ENCODE peak calls at places on chromosomes 2 and 18, in four cellular contexts. One of them, this sample, is unnamed.
A peak's percentile ranks its signal among the peaks of the same experiment; 100 is the strongest.

GRCh38 chr18:40877096-40877495 is 1077.9 kb upstream of the PIK3C3 start:
- DNase-seq in right atrium auricular region: no peak
- DNase-seq in GM13976: no peak
- DNase-seq in CD8-positive, alpha-beta T cell: no peak
- DNase-seq in this sample: no peak

GRCh38 chr2:23756593-23757292 is 170.2 kb downstream of the ATAD2B start:
- DNase-seq in right atrium auricular region: no peak
- DNase-seq in GM13976: no peak
- DNase-seq in CD8-positive, alpha-beta T cell: no peak
- DNase-seq in this sample: no peak

GRCh38 chr2:202135111-202135874 is 62.2 kb downstream of the KIAA2012 start:
- DNase-seq in GM13976: no peak
- DNase-seq in CD8-positive, alpha-beta T cell: no peak
- DNase-seq in right atrium auricular region: peak; percentile 86
- DNase-seq in this sample: no peak

GRCh38 chr2:149020432-149020851 is 18.1 kb upstream of the LYPD6B start:
- DNase-seq in GM13976: no peak
- DNase-seq in CD8-positive, alpha-beta T cell: no peak
- DNase-seq in right atrium auricular region: peak; percentile 53
- DNase-seq in this sample: peak; percentile 52

GRCh38 chr2:44952143-44952805 is 10.8 kb downstream of the SIX3 start:
- DNase-seq in right atrium auricular region: no peak
- DNase-seq in CD8-positive, alpha-beta T cell: no peak
- DNase-seq in GM13976: peak; percentile 86
- DNase-seq in this sample: no peak

GRCh38 chr2:46632349-46632748 is 153.0 kb downstream of the TMEM247 start:
- DNase-seq in CD8-positive, alpha-beta T cell: no peak
- DNase-seq in right atrium auricular region: no peak
- DNase-seq in GM13976: no peak
- DNase-seq in this sample: no peak

GRCh38 chr2:121803503-121803902 is 48.1 kb downstream of the TSN start:
- DNase-seq in right atrium auricular region: no peak
- DNase-seq in GM13976: no peak
- DNase-seq in CD8-positive, alpha-beta T cell: no peak
- DNase-seq in this sample: no peak

GRCh38 chr2:197145471-197146056 is 165.0 kb downstream of the ANKRD44 start:
- DNase-seq in CD8-positive, alpha-beta T cell: peak; percentile 54
- DNase-seq in GM13976: peak; percentile 52
- DNase-seq in right atrium auricular region: no peak
- DNase-seq in this sample: no peak

GRCh38 chr2:38190542-38191218 is 114.7 kb upstream of the CYP1B1 start:
- DNase-seq in right atrium auricular region: no peak
- DNase-seq in GM13976: no peak
- DNase-seq in CD8-positive, alpha-beta T cell: no peak
- DNase-seq in this sample: no peak

GRCh38 chr2:119350311-119350998 is 16.2 kb downstream of the C2orf76 start:
- DNase-seq in CD8-positive, alpha-beta T cell: no peak
- DNase-seq in right atrium auricular region: no peak
- DNase-seq in GM13976: no peak
- DNase-seq in this sample: no peak

GRCh38 chr2:210363261-210363660 is 48.3 kb upstream of the MYL1 start:
- DNase-seq in CD8-positive, alpha-beta T cell: no peak
- DNase-seq in GM13976: no peak
- DNase-seq in right atrium auricular region: no peak
- DNase-seq in this sample: no peak

GRCh38 chr2:140759431-140760156 is 1371.2 kb downstream of the LRP1B start:
- DNase-seq in right atrium auricular region: no peak
- DNase-seq in CD8-positive, alpha-beta T cell: no peak
- DNase-seq in GM13976: no peak
- DNase-seq in this sample: no peak

GRCh38 chr2:71313016-71313766 is 18.4 kb upstream of the ZNF638 start:
- DNase-seq in GM13976: no peak
- DNase-seq in CD8-positive, alpha-beta T cell: no peak
- DNase-seq in right atrium auricular region: no peak
- DNase-seq in this sample: no peak

GRCh38 chr2:70523996-70524965 is 29.3 kb downstream of the TGFA start:
- DNase-seq in right atrium auricular region: no peak
- DNase-seq in CD8-positive, alpha-beta T cell: peak; percentile 44
- DNase-seq in GM13976: no peak
- DNase-seq in this sample: no peak

GRCh38 chr2:74142340-74142739 is 5.4 kb downstream of the BOLA3 start:
- DNase-seq in GM13976: no peak
- DNase-seq in CD8-positive, alpha-beta T cell: no peak
- DNase-seq in right atrium auricular region: no peak
- DNase-seq in this sample: no peak

GRCh38 chr2:156157670-156158069 is 174.9 kb downstream of the NR4A2 start:
- DNase-seq in right atrium auricular region: no peak
- DNase-seq in GM13976: no peak
- DNase-seq in CD8-positive, alpha-beta T cell: no peak
- DNase-seq in this sample: no peak

GRCh38 chr2:21118302-21118920 is 5.4 kb upstream of the TDRD15 start:
- DNase-seq in CD8-positive, alpha-beta T cell: no peak
- DNase-seq in GM13976: peak; percentile 38
- DNase-seq in right atrium auricular region: no peak
- DNase-seq in this sample: no peak

GRCh38 chr2:212145111-212145510 is 393.5 kb downstream of the ERBB4 start:
- DNase-seq in right atrium auricular region: no peak
- DNase-seq in CD8-positive, alpha-beta T cell: no peak
- DNase-seq in GM13976: no peak
- DNase-seq in this sample: no peak

GRCh38 chr18:46622999-46623398 is 34.0 kb downstream of the LOXHD1 start:
- DNase-seq in right atrium auricular region: no peak
- DNase-seq in CD8-positive, alpha-beta T cell: no peak
- DNase-seq in GM13976: peak; percentile 36
- DNase-seq in this sample: no peak

GRCh38 chr2:218658671-218659257 is 659 bp downstream of the ZNF142 start:
- DNase-seq in CD8-positive, alpha-beta T cell: peak; percentile 44
- DNase-seq in right atrium auricular region: no peak
- DNase-seq in GM13976: peak; percentile 79
- DNase-seq in this sample: no peak

GRCh38 chr2:121721926-121722325 is 14.7 kb downstream of the NIFK start:
- DNase-seq in right atrium auricular region: no peak
- DNase-seq in CD8-positive, alpha-beta T cell: no peak
- DNase-seq in GM13976: no peak
- DNase-seq in this sample: no peak

GRCh38 chr2:68452168-68452890 is 14.8 kb downstream of the FBXO48 start:
- DNase-seq in right atrium auricular region: no peak
- DNase-seq in CD8-positive, alpha-beta T cell: no peak
- DNase-seq in GM13976: no peak
- DNase-seq in this sample: no peak

GRCh38 chr2:54085069-54085468 is 30.3 kb upstream of the ACYP2 start:
- DNase-seq in CD8-positive, alpha-beta T cell: no peak
- DNase-seq in right atrium auricular region: no peak
- DNase-seq in GM13976: no peak
- DNase-seq in this sample: no peak

GRCh38 chr2:172108587-172108930 is 5.9 kb upstream of the DLX2 start:
- DNase-seq in GM13976: no peak
- DNase-seq in right atrium auricular region: no peak
- DNase-seq in CD8-positive, alpha-beta T cell: no peak
- DNase-seq in this sample: no peak

GRCh38 chr2:154546341-154546740 is 152.2 kb upstream of the KCNJ3 start:
- DNase-seq in GM13976: no peak
- DNase-seq in right atrium auricular region: no peak
- DNase-seq in CD8-positive, alpha-beta T cell: no peak
- DNase-seq in this sample: no peak

GRCh38 chr18:57784034-57784815 is 18.9 kb downstream of the ATP8B1 start:
- DNase-seq in CD8-positive, alpha-beta T cell: no peak
- DNase-seq in right atrium auricular region: no peak
- DNase-seq in GM13976: no peak
- DNase-seq in this sample: no peak

GRCh38 chr2:101710690-101711318 is 13.3 kb downstream of the MAP4K4 start:
- DNase-seq in right atrium auricular region: no peak
- DNase-seq in GM13976: no peak
- DNase-seq in CD8-positive, alpha-beta T cell: no peak
- DNase-seq in this sample: no peak

GRCh38 chr2:231985823-231986261 is 24.3 kb downstream of the DIS3L2 start:
- DNase-seq in GM13976: no peak
- DNase-seq in right atrium auricular region: no peak
- DNase-seq in CD8-positive, alpha-beta T cell: no peak
- DNase-seq in this sample: no peak

GRCh38 chr2:109299466-109299865 is 170.5 kb downstream of the SH3RF3 start:
- DNase-seq in GM13976: no peak
- DNase-seq in CD8-positive, alpha-beta T cell: no peak
- DNase-seq in right atrium auricular region: no peak
- DNase-seq in this sample: no peak

GRCh38 chr2:120251863-120252206 is 817 bp upstream of the RALB start:
- DNase-seq in GM13976: no peak
- DNase-seq in CD8-positive, alpha-beta T cell: no peak
- DNase-seq in right atrium auricular region: no peak
- DNase-seq in this sample: no peak

GRCh38 chr2:160062283-160063005 is at the start of gene PLA2R1:
- DNase-seq in right atrium auricular region: no peak
- DNase-seq in GM13976: no peak
- DNase-seq in CD8-positive, alpha-beta T cell: no peak
- DNase-seq in this sample: peak; percentile 74

GRCh38 chr2:31213063-31213882 is 4.0 kb downstream of the CAPN14 start:
- DNase-seq in CD8-positive, alpha-beta T cell: no peak
- DNase-seq in right atrium auricular region: no peak
- DNase-seq in GM13976: no peak
- DNase-seq in this sample: no peak

GRCh38 chr18:78242307-78242643 is 737.3 kb upstream of the SALL3 start:
- DNase-seq in CD8-positive, alpha-beta T cell: no peak
- DNase-seq in GM13976: no peak
- DNase-seq in right atrium auricular region: peak; percentile 70
- DNase-seq in this sample: no peak

GRCh38 chr2:31232586-31232985 is 1.4 kb upstream of the EHD3 start:
- DNase-seq in GM13976: no peak
- DNase-seq in right atrium auricular region: no peak
- DNase-seq in CD8-positive, alpha-beta T cell: no peak
- DNase-seq in this sample: no peak

GRCh38 chr2:241816431-241817121 is 7.6 kb downstream of the NEU4 start:
- DNase-seq in GM13976: peak; percentile 20
- DNase-seq in right atrium auricular region: no peak
- DNase-seq in CD8-positive, alpha-beta T cell: no peak
- DNase-seq in this sample: no peak

GRCh38 chr2:237665713-237666143 is 38.3 kb downstream of the LRRFIP1 start:
- DNase-seq in CD8-positive, alpha-beta T cell: no peak
- DNase-seq in GM13976: peak; percentile 59
- DNase-seq in right atrium auricular region: no peak
- DNase-seq in this sample: no peak
- TF ChIP-seq CTCF in CD8-positive, alpha-beta T cell: no peak
- TF ChIP-seq CTCF in GM13976: no peak
- TF ChIP-seq CTCF in right atrium auricular region: no peak
- TF ChIP-seq CTCF in this sample: no peak

GRCh38 chr2:215671691-215672090 is 235.8 kb upstream of the FN1 start:
- DNase-seq in CD8-positive, alpha-beta T cell: no peak
- DNase-seq in right atrium auricular region: no peak
- DNase-seq in GM13976: no peak
- DNase-seq in this sample: no peak
- TF ChIP-seq CTCF in CD8-positive, alpha-beta T cell: no peak
- TF ChIP-seq CTCF in right atrium auricular region: no peak
- TF ChIP-seq CTCF in GM13976: no peak
- TF ChIP-seq CTCF in this sample: no peak

GRCh38 chr2:96501471-96501874 is 3.7 kb downstream of the NEURL3 start:
- DNase-seq in CD8-positive, alpha-beta T cell: no peak
- DNase-seq in GM13976: peak; percentile 52
- DNase-seq in right atrium auricular region: peak; percentile 50
- DNase-seq in this sample: no peak

GRCh38 chr2:96495983-96496382 is 9.2 kb downstream of the NEURL3 start:
- DNase-seq in right atrium auricular region: peak; percentile 32
- DNase-seq in GM13976: no peak
- DNase-seq in CD8-positive, alpha-beta T cell: no peak
- DNase-seq in this sample: no peak

GRCh38 chr2:96499061-96499960 is 5.8 kb downstream of the NEURL3 start:
- DNase-seq in GM13976: no peak
- DNase-seq in CD8-positive, alpha-beta T cell: no peak
- DNase-seq in right atrium auricular region: peak; percentile 57
- DNase-seq in this sample: no peak

GRCh38 chr2:96500385-96501066 is 4.6 kb downstream of the NEURL3 start:
- DNase-seq in right atrium auricular region: peak; percentile 50
- DNase-seq in CD8-positive, alpha-beta T cell: no peak
- DNase-seq in GM13976: no peak
- DNase-seq in this sample: peak; percentile 55

GRCh38 chr2:96498023-96498431 is 7.1 kb downstream of the NEURL3 start:
- DNase-seq in GM13976: no peak
- DNase-seq in right atrium auricular region: peak; percentile 54
- DNase-seq in CD8-positive, alpha-beta T cell: no peak
- DNase-seq in this sample: no peak
- TF ChIP-seq CTCF in GM13976: no peak
- TF ChIP-seq CTCF in right atrium auricular region: no peak
- TF ChIP-seq CTCF in CD8-positive, alpha-beta T cell: no peak
- TF ChIP-seq CTCF in this sample: no peak

GRCh38 chr2:129627437-129627836 is 352.0 kb upstream of the RAB6C start:
- DNase-seq in GM13976: no peak
- DNase-seq in CD8-positive, alpha-beta T cell: no peak
- DNase-seq in right atrium auricular region: no peak
- DNase-seq in this sample: no peak
- TF ChIP-seq CTCF in GM13976: no peak
- TF ChIP-seq CTCF in CD8-positive, alpha-beta T cell: no peak
- TF ChIP-seq CTCF in right atrium auricular region: no peak
- TF ChIP-seq CTCF in this sample: no peak